ENCODE peak calls at places on chromosomes 11 and 22, in four cellular contexts. One of them, this sample, is unnamed.

GRCh38 chr11:59182457-59183151 is 10.7 kb downstream of the DTX4 start:
- DNase-seq in H1: peak; percentile 79
- DNase-seq in H9: peak; percentile 81
- DNase-seq in neuronal stem cell: no peak
- DNase-seq in this sample: no peak

GRCh38 chr11:12269446-12270214 is 107.7 kb upstream of the PARVA start:
- DNase-seq in H9: no peak
- DNase-seq in neuronal stem cell: no peak
- DNase-seq in H1: no peak
- DNase-seq in this sample: no peak

GRCh38 chr11:12389676-12390075 is 12.3 kb downstream of the PARVA start:
- DNase-seq in neuronal stem cell: no peak
- DNase-seq in H9: no peak
- DNase-seq in H1: no peak
- DNase-seq in this sample: no peak

GRCh38 chr11:63745304-63746170 is 23.0 kb downstream of the ZFTA start:
- DNase-seq in H1: no peak
- DNase-seq in H9: no peak
- DNase-seq in neuronal stem cell: no peak
- DNase-seq in this sample: no peak

GRCh38 chr11:17743808-17744119 is 9.2 kb downstream of the KCNC1 start:
- DNase-seq in H1: no peak
- DNase-seq in H9: no peak
- DNase-seq in neuronal stem cell: no peak
- DNase-seq in this sample: peak; percentile 85

GRCh38 chr11:88179141-88179540 is 3.9 kb upstream of the RAB38 start:
- DNase-seq in H1: no peak
- DNase-seq in neuronal stem cell: no peak
- DNase-seq in H9: no peak
- DNase-seq in this sample: peak; percentile 61

GRCh38 chr22:49042877-49043859 is 784.5 kb downstream of the BRD1 start:
- DNase-seq in H1: no peak
- DNase-seq in H9: no peak
- DNase-seq in neuronal stem cell: no peak
- DNase-seq in this sample: no peak

GRCh38 chr11:115242982-115243381 is 261.2 kb downstream of the CADM1 start:
- DNase-seq in neuronal stem cell: no peak
- DNase-seq in H9: no peak
- DNase-seq in H1: no peak
- DNase-seq in this sample: no peak

GRCh38 chr22:19896665-19897355 is 42.1 kb upstream of the GNB1L start:
- DNase-seq in H1: no peak
- DNase-seq in H9: no peak
- DNase-seq in neuronal stem cell: no peak
- DNase-seq in this sample: no peak

GRCh38 chr22:28034760-28035401 is 115.8 kb upstream of the PITPNB start:
- DNase-seq in neuronal stem cell: no peak
- DNase-seq in H1: no peak
- DNase-seq in H9: no peak
- DNase-seq in this sample: peak; percentile 59

GRCh38 chr11:97136067-97136466 is 746.3 kb downstream of the JRKL start:
- DNase-seq in H9: no peak
- DNase-seq in neuronal stem cell: no peak
- DNase-seq in H1: no peak
- DNase-seq in this sample: no peak

GRCh38 chr22:19994851-19995610 is 21.6 kb downstream of the ARVCF start:
- DNase-seq in H9: no peak
- DNase-seq in H1: no peak
- DNase-seq in neuronal stem cell: no peak
- DNase-seq in this sample: peak; percentile 29

GRCh38 chr11:108518581-108518980 is 20.4 kb upstream of the POGLUT3 start:
- DNase-seq in neuronal stem cell: no peak
- DNase-seq in H9: no peak
- DNase-seq in H1: no peak
- DNase-seq in this sample: no peak

GRCh38 chr11:109972181-109972715 is 120.9 kb upstream of the ZC3H12C start:
- DNase-seq in neuronal stem cell: no peak
- DNase-seq in H9: no peak
- DNase-seq in H1: no peak
- DNase-seq in this sample: peak; percentile 9

GRCh38 chr22:25113316-25113721 is 86.3 kb upstream of the CRYBB3 start:
- DNase-seq in neuronal stem cell: no peak
- DNase-seq in H9: no peak
- DNase-seq in H1: no peak
- DNase-seq in this sample: no peak

GRCh38 chr22:26979294-26979693 is 321.9 kb downstream of the MIAT start:
- DNase-seq in neuronal stem cell: no peak
- DNase-seq in H9: no peak
- DNase-seq in H1: no peak
- DNase-seq in this sample: no peak

GRCh38 chr11:1668911-1669473 is 28.0 kb upstream of the KRTAP5-6 start:
- DNase-seq in neuronal stem cell: no peak
- DNase-seq in H9: no peak
- DNase-seq in H1: no peak
- DNase-seq in this sample: no peak

GRCh38 chr22:48944433-48944755 is 883.3 kb downstream of the BRD1 start:
- DNase-seq in H1: no peak
- DNase-seq in neuronal stem cell: no peak
- DNase-seq in H9: no peak
- DNase-seq in this sample: no peak

GRCh38 chr11:93166194-93166593 is 31.6 kb downstream of the SLC36A4 start:
- DNase-seq in H9: no peak
- DNase-seq in neuronal stem cell: no peak
- DNase-seq in H1: no peak
- DNase-seq in this sample: no peak

GRCh38 chr11:69609351-69609750 is 31.6 kb upstream of the CCND1 start:
- DNase-seq in H9: no peak
- DNase-seq in H1: no peak
- DNase-seq in neuronal stem cell: no peak
- DNase-seq in this sample: peak; percentile 51

GRCh38 chr11:70603756-70604211 is 205.5 kb downstream of the CTTN start:
- DNase-seq in H1: no peak
- DNase-seq in H9: no peak
- DNase-seq in neuronal stem cell: no peak
- DNase-seq in this sample: no peak

GRCh38 chr11:129595043-129595962 is 219.7 kb downstream of the BARX2 start:
- DNase-seq in H1: no peak
- DNase-seq in H9: no peak
- DNase-seq in neuronal stem cell: no peak
- DNase-seq in this sample: no peak

GRCh38 chr22:43239102-43239875 is 52.4 kb upstream of the TTLL12 start:
- DNase-seq in H9: no peak
- DNase-seq in neuronal stem cell: no peak
- DNase-seq in H1: no peak
- DNase-seq in this sample: no peak

GRCh38 chr11:1628506-1629325 is 859 bp upstream of the KRTAP5-5 start:
- DNase-seq in H9: peak; percentile 84
- DNase-seq in neuronal stem cell: peak; percentile 64
- DNase-seq in H1: peak; percentile 93
- DNase-seq in this sample: peak; percentile 9

GRCh38 chr11:30423886-30424285 is 101.0 kb downstream of the ARL14EP start:
- DNase-seq in H9: no peak
- DNase-seq in H1: no peak
- DNase-seq in neuronal stem cell: no peak
- DNase-seq in this sample: no peak

GRCh38 chr11:83020942-83021779 is 50.5 kb downstream of the RAB30 start:
- DNase-seq in H1: no peak
- DNase-seq in neuronal stem cell: no peak
- DNase-seq in H9: no peak
- DNase-seq in this sample: no peak

GRCh38 chr22:43883719-43884415 is 7.9 kb downstream of the PNPLA5 start:
- DNase-seq in H9: peak; percentile 27
- DNase-seq in H1: no peak
- DNase-seq in neuronal stem cell: no peak
- DNase-seq in this sample: no peak

GRCh38 chr11:74319139-74319538 is 7.7 kb upstream of the P4HA3 start:
- DNase-seq in H9: no peak
- DNase-seq in H1: no peak
- DNase-seq in neuronal stem cell: no peak
- DNase-seq in this sample: peak; percentile 93

GRCh38 chr22:36245805-36246356 is 6.6 kb upstream of the APOL2 start:
- DNase-seq in H1: no peak
- DNase-seq in neuronal stem cell: no peak
- DNase-seq in H9: peak; percentile 3
- DNase-seq in this sample: no peak

DNA sequence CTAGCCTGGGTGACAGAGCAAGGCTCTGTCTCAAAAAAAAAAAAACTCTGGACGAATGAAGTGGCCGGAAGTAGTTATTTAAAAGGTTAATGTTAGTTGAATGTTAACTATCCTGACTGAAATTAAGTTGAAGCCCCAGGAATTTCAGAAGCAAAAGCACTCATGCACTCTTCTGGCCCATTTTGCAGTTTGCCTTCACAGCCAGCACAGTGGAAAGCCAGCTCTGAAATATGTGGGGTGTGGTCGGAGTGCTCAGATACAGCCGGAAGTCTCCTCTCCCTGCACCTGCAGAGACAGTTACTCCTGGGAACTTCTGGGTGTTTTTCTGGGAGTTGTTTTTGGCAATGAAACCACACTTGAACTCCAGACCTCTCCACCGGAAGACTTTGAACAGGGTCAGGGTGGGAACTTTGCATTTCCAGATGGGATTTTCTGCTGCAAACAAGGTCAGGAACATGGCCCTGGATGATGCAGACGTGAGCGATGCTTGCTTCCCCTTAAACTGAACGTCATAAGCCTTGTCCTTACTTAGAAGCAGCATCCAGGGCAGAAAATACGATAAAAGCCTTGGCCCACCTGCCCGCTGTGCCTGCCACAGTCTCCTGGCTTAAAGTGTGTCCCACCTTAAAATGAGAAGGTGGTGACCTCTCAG is 21.5 kb upstream of the CABP2 start:
- DNase-seq in neuronal stem cell: no peak
- DNase-seq in H9: no peak
- DNase-seq in H1: no peak
- DNase-seq in this sample: no peak
- H2AK5ac ChIP-seq in neuronal stem cell: no peak overlapping the region
- H2AK5ac ChIP-seq in H9: no peak overlapping the region
- H2AK5ac ChIP-seq in H1: no peak overlapping the region
- H2AK5ac ChIP-seq in this sample: no peak overlapping the region

GRCh38 chr11:125165664-125166346 is 1.3 kb downstream of the PKNOX2 start:
- DNase-seq in H1: no peak
- DNase-seq in neuronal stem cell: no peak
- DNase-seq in H9: no peak
- DNase-seq in this sample: peak; percentile 33

GRCh38 chr11:125164091-125164421 is 495 bp upstream of the PKNOX2 start:
- DNase-seq in H9: no peak
- DNase-seq in H1: no peak
- DNase-seq in neuronal stem cell: no peak
- DNase-seq in this sample: no peak

GRCh38 chr11:125164422-125165110 is at the start of gene PKNOX2:
- DNase-seq in neuronal stem cell: peak; percentile 88
- DNase-seq in H1: peak; percentile 93
- DNase-seq in H9: peak; percentile 91
- DNase-seq in this sample: peak; percentile 67

GRCh38 chr11:125166347-125166841 is 1.8 kb downstream of the PKNOX2 start:
- DNase-seq in neuronal stem cell: peak; percentile 24
- DNase-seq in H1: peak; percentile 64
- DNase-seq in H9: peak; percentile 60
- DNase-seq in this sample: no peak

DNA sequence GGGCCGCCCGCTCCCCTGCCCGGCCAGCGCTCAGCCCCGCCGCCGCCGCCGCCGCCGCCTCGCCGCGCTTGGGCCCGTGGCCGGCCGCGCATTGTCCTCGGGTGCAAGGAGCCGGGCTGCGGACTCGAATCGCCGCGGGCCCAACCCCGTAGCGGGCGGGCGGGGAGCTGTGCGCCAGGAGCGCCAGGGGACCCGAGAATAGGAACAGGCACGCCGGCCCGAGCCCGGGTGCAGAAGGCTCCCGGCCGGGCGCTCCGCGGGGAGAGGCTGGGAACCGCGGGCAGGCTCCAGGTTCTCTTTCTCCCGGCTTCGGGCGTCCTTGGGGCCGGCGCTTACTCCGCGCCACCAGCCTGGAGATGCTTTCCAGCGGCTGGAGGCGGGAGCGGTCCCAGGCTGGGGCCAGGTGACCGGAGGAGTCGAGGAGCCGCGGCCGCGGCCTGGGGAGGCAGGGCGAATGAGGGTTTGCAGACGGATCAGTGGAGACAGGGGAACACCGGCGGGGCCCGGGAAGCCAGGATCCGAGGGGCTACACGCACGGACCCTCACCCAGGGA is 636 bp downstream of the PKNOX2 start:
- DNase-seq in H1: peak; percentile 73
- DNase-seq in H9: no peak
- DNase-seq in neuronal stem cell: peak; percentile 29
- DNase-seq in this sample: peak; percentile 24
- H2AK5ac ChIP-seq in H1: no peak overlapping the region
- H2AK5ac ChIP-seq in H9: no peak overlapping the region
- H2AK5ac ChIP-seq in neuronal stem cell: peak overlapping the region; percentile 93
- H2AK5ac ChIP-seq in this sample: no peak overlapping the region

DNA sequence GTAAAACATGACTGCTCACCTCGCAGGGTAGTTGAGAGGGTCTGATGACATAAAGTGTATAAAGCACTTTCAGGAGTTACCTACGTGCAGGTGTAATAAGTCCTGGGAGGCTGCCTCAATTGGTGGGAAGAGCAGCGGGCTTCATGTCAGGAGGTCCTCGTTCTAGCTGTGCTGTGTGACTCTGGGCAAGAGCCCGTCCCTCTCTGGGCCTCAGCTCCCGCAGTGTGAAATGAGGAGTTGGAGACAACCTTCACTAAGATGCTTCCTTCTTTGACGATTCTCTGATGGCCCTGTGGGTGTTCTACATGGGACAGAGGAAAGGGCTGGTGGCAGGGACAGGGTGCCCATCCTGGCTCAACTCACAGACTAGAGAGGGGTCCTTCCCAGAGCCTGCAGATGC is 57.8 kb downstream of the TP53I11 start:
- DNase-seq in H9: no peak
- DNase-seq in H1: no peak
- DNase-seq in neuronal stem cell: no peak
- DNase-seq in this sample: no peak
- H2AK5ac ChIP-seq in H9: no peak overlapping the region
- H2AK5ac ChIP-seq in H1: no peak overlapping the region
- H2AK5ac ChIP-seq in neuronal stem cell: no peak overlapping the region
- H2AK5ac ChIP-seq in this sample: no peak overlapping the region

GRCh38 chr11:118209037-118209436 is 15.8 kb downstream of the JAML start:
- DNase-seq in neuronal stem cell: no peak
- DNase-seq in H1: no peak
- DNase-seq in H9: no peak
- DNase-seq in this sample: no peak
- H2AK5ac ChIP-seq in neuronal stem cell: no peak overlapping the region
- H2AK5ac ChIP-seq in H1: no peak overlapping the region
- H2AK5ac ChIP-seq in H9: no peak overlapping the region
- H2AK5ac ChIP-seq in this sample: no peak overlapping the region

GRCh38 chr11:76448506-76448905 is 3.7 kb downstream of the EMSY start:
- DNase-seq in H9: no peak
- DNase-seq in neuronal stem cell: no peak
- DNase-seq in H1: no peak
- DNase-seq in this sample: no peak

GRCh38 chr11:76443254-76443935 is 1.4 kb upstream of the EMSY start:
- DNase-seq in H9: no peak
- DNase-seq in H1: no peak
- DNase-seq in neuronal stem cell: no peak
- DNase-seq in this sample: no peak

GRCh38 chr11:76444384-76445121 is at the start of gene EMSY:
- DNase-seq in H1: peak; percentile 89
- DNase-seq in H9: peak; percentile 98
- DNase-seq in neuronal stem cell: peak; percentile 99
- DNase-seq in this sample: peak; percentile 100

GRCh38 chr11:76444065-76444383 is 794 bp upstream of the EMSY start:
- DNase-seq in neuronal stem cell: no peak
- DNase-seq in H9: no peak
- DNase-seq in H1: no peak
- DNase-seq in this sample: no peak

GRCh38 chr11:76445122-76446084 is 585 bp downstream of the EMSY start:
- DNase-seq in H9: peak; percentile 88
- DNase-seq in neuronal stem cell: peak; percentile 88
- DNase-seq in H1: peak; percentile 78
- DNase-seq in this sample: peak; percentile 90
- H2AK5ac ChIP-seq in H9: no peak overlapping the region
- H2AK5ac ChIP-seq in neuronal stem cell: peak overlapping the region; percentile 99
- H2AK5ac ChIP-seq in H1: no peak overlapping the region
- H2AK5ac ChIP-seq in this sample: peak overlapping the region; percentile 64